ENCODE peak calls at places on chromosomes 6 and 20, in nine cellular contexts. W, J, I, O, N, T, D, Y and X are unnamed samples.

GRCh38 chr6:16725145-16725864 is 36.0 kb downstream of the ATXN1 start:
- DNase-seq in N (peak), T (no peak), D (no peak), I (peak), Y (no peak), W (no peak), J (peak), O (no peak), X (no peak)

GRCh38 chr20:63232235-63233060 is 3.3 kb upstream of the BIRC7 start:
- DNase-seq in W (no peak), D (no peak), I (peak), J (peak), O (no peak), N (peak), T (no peak), Y (no peak), X (no peak)

GRCh38 chr6:124964084-124964763 is 2.0 kb downstream of the RNF217 start:
- DNase-seq in N (peak), J (peak), Y (no peak), D (no peak), T (no peak), O (no peak), I (peak), W (peak), X (no peak)

GRCh38 chr6:125264476-125264875 is 37.3 kb downstream of the HDDC2 start:
- DNase-seq in J (no peak), W (no peak), I (no peak), T (no peak), O (no peak), Y (no peak), D (no peak), N (no peak), X (no peak)

GRCh38 chr20:45036044-45036755 is 64.7 kb downstream of the KCNS1 start:
- DNase-seq in J (peak), W (no peak), O (no peak), N (peak), D (no peak), Y (peak), T (no peak), I (peak), X (no peak)

GRCh38 chr20:61387204-61387958 is 135.3 kb downstream of the CDH4 start:
- DNase-seq in J (peak), N (no peak), I (peak), T (no peak), O (peak), Y (no peak), W (no peak), D (peak), X (no peak)

GRCh38 chr6:159582736-159583135 is 110.3 kb downstream of the SOD2 start:
- DNase-seq in T (no peak), W (no peak), J (no peak), I (no peak), Y (no peak), D (no peak), N (no peak), O (no peak), X (no peak)

GRCh38 chr6:67952121-67952520 is 683.0 kb upstream of the ADGRB3 start:
- DNase-seq in Y (no peak), I (peak), T (no peak), W (no peak), J (peak), N (peak), D (no peak), O (no peak), X (no peak)